ENCODE peak calls at places on chromosomes 16 and 17, in nine cellular contexts. One of them, this sample, is unnamed.

GRCh38 chr17:40032322-40033320 is 17.4 kb downstream of the CSF3 start:
- DNase-seq in BE2C: no peak
- DNase-seq in left ventricle myocardium inferior: peak
- DNase-seq in AG10803: no peak
- DNase-seq in CD8-positive, alpha-beta T cell: no peak
- DNase-seq in fibroblast of villous mesenchyme: no peak
- DNase-seq in PC-3: no peak
- DNase-seq in uterus: no peak
- DNase-seq in HepG2: no peak
- DNase-seq in this sample: no peak

GRCh38 chr17:64565563-64565962 is 58.8 kb downstream of the CEP95 start:
- DNase-seq in BE2C: no peak
- DNase-seq in left ventricle myocardium inferior: no peak
- DNase-seq in AG10803: peak
- DNase-seq in CD8-positive, alpha-beta T cell: no peak
- DNase-seq in fibroblast of villous mesenchyme: no peak
- DNase-seq in PC-3: no peak
- DNase-seq in uterus: no peak
- DNase-seq in HepG2: no peak
- DNase-seq in this sample: no peak

GRCh38 chr16:79528281-79528680 is 72.3 kb downstream of the MAF start:
- DNase-seq in BE2C: no peak
- DNase-seq in left ventricle myocardium inferior: no peak
- DNase-seq in AG10803: no peak
- DNase-seq in CD8-positive, alpha-beta T cell: no peak
- DNase-seq in fibroblast of villous mesenchyme: no peak
- DNase-seq in PC-3: no peak
- DNase-seq in uterus: no peak
- DNase-seq in HepG2: no peak
- DNase-seq in this sample: no peak

GRCh38 chr16:85457366-85457765 is 155.8 kb upstream of the GSE1 start:
- DNase-seq in BE2C: no peak
- DNase-seq in left ventricle myocardium inferior: no peak
- DNase-seq in AG10803: no peak
- DNase-seq in CD8-positive, alpha-beta T cell: no peak
- DNase-seq in fibroblast of villous mesenchyme: no peak
- DNase-seq in PC-3: peak
- DNase-seq in uterus: no peak
- DNase-seq in HepG2: no peak
- DNase-seq in this sample: no peak

GRCh38 chr16:11135167-11135973 is 120.6 kb downstream of the SOCS1 start:
- DNase-seq in BE2C: no peak
- DNase-seq in left ventricle myocardium inferior: no peak
- DNase-seq in AG10803: peak
- DNase-seq in CD8-positive, alpha-beta T cell: no peak
- DNase-seq in fibroblast of villous mesenchyme: peak
- DNase-seq in PC-3: peak
- DNase-seq in uterus: no peak
- DNase-seq in HepG2: no peak
- DNase-seq in this sample: peak

GRCh38 chr17:75168998-75169397 is 13.8 kb downstream of the SUMO2 start:
- DNase-seq in BE2C: no peak
- DNase-seq in left ventricle myocardium inferior: no peak
- DNase-seq in AG10803: no peak
- DNase-seq in CD8-positive, alpha-beta T cell: no peak
- DNase-seq in fibroblast of villous mesenchyme: no peak
- DNase-seq in PC-3: no peak
- DNase-seq in uterus: no peak
- DNase-seq in HepG2: no peak
- DNase-seq in this sample: no peak

GRCh38 chr17:39605492-39606433 is 2.0 kb downstream of the NEUROD2 start:
- DNase-seq in BE2C: no peak
- DNase-seq in left ventricle myocardium inferior: no peak
- DNase-seq in AG10803: no peak
- DNase-seq in CD8-positive, alpha-beta T cell: no peak
- DNase-seq in fibroblast of villous mesenchyme: no peak
- DNase-seq in PC-3: no peak
- DNase-seq in uterus: no peak
- DNase-seq in HepG2: no peak
- DNase-seq in this sample: no peak

GRCh38 chr17:44747566-44747965 is 11.2 kb upstream of the ADAM11 start:
- DNase-seq in BE2C: no peak
- DNase-seq in left ventricle myocardium inferior: no peak
- DNase-seq in AG10803: no peak
- DNase-seq in CD8-positive, alpha-beta T cell: no peak
- DNase-seq in fibroblast of villous mesenchyme: no peak
- DNase-seq in PC-3: no peak
- DNase-seq in uterus: no peak
- DNase-seq in HepG2: no peak
- DNase-seq in this sample: no peak

GRCh38 chr16:85554791-85555548 is 58.2 kb upstream of the GSE1 start:
- DNase-seq in BE2C: peak
- DNase-seq in left ventricle myocardium inferior: peak
- DNase-seq in AG10803: peak
- DNase-seq in CD8-positive, alpha-beta T cell: peak
- DNase-seq in fibroblast of villous mesenchyme: peak
- DNase-seq in PC-3: peak
- DNase-seq in uterus: peak
- DNase-seq in HepG2: no peak
- DNase-seq in this sample: peak

GRCh38 chr17:37340804-37341203 is 35.0 kb upstream of the C17orf78 start:
- DNase-seq in BE2C: no peak
- DNase-seq in left ventricle myocardium inferior: no peak
- DNase-seq in AG10803: no peak
- DNase-seq in CD8-positive, alpha-beta T cell: no peak
- DNase-seq in fibroblast of villous mesenchyme: no peak
- DNase-seq in PC-3: no peak
- DNase-seq in uterus: no peak
- DNase-seq in HepG2: no peak
- DNase-seq in this sample: no peak
- H3K4me3 ChIP-seq in BE2C: no peak
- H3K4me3 ChIP-seq in left ventricle myocardium inferior: no peak
- H3K4me3 ChIP-seq in AG10803: no peak
- H3K4me3 ChIP-seq in CD8-positive, alpha-beta T cell: no peak
- H3K4me3 ChIP-seq in fibroblast of villous mesenchyme: no peak
- H3K4me3 ChIP-seq in PC-3: no peak
- H3K4me3 ChIP-seq in uterus: no peak
- H3K4me3 ChIP-seq in HepG2: no peak
- H3K4me3 ChIP-seq in this sample: no peak

DNA sequence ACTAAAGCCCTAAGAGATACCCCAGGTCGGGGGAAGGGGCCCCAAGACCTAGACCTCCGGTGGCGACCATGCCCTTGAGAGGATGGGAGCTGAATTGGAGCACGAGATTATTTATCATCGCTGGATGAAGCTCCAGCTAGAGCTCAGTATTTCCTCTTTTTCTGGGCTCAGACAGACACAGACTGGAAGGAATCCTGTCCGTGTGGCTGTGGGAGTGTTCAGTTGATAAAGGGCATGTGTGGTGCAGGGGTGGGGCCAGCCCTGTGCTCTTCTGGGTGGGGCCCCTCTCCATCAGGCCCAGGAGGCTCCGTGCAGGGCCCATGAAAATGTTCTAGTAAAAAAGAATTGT is 6.3 kb upstream of the CBX4 start:
- DNase-seq in BE2C: no peak
- DNase-seq in left ventricle myocardium inferior: no peak
- DNase-seq in AG10803: peak
- DNase-seq in CD8-positive, alpha-beta T cell: no peak
- DNase-seq in fibroblast of villous mesenchyme: peak
- DNase-seq in PC-3: no peak
- DNase-seq in uterus: no peak
- DNase-seq in HepG2: peak
- DNase-seq in this sample: peak
- H3K4me3 ChIP-seq in BE2C: no peak
- H3K4me3 ChIP-seq in left ventricle myocardium inferior: peak
- H3K4me3 ChIP-seq in AG10803: no peak
- H3K4me3 ChIP-seq in CD8-positive, alpha-beta T cell: no peak
- H3K4me3 ChIP-seq in fibroblast of villous mesenchyme: no peak
- H3K4me3 ChIP-seq in PC-3: no peak
- H3K4me3 ChIP-seq in uterus: no peak
- H3K4me3 ChIP-seq in HepG2: peak
- H3K4me3 ChIP-seq in this sample: no peak

GRCh38 chr16:81739503-81739902 is 39.6 kb upstream of the PLCG2 start:
- DNase-seq in BE2C: no peak
- DNase-seq in left ventricle myocardium inferior: no peak
- DNase-seq in AG10803: no peak
- DNase-seq in CD8-positive, alpha-beta T cell: no peak
- DNase-seq in fibroblast of villous mesenchyme: no peak
- DNase-seq in PC-3: no peak
- DNase-seq in uterus: no peak
- DNase-seq in HepG2: no peak
- DNase-seq in this sample: no peak

GRCh38 chr16:81734632-81735434 is 44.3 kb upstream of the PLCG2 start:
- DNase-seq in BE2C: no peak
- DNase-seq in left ventricle myocardium inferior: no peak
- DNase-seq in AG10803: no peak
- DNase-seq in CD8-positive, alpha-beta T cell: no peak
- DNase-seq in fibroblast of villous mesenchyme: no peak
- DNase-seq in PC-3: no peak
- DNase-seq in uterus: no peak
- DNase-seq in HepG2: no peak
- DNase-seq in this sample: no peak

GRCh38 chr16:81740163-81740562 is 38.9 kb upstream of the PLCG2 start:
- DNase-seq in BE2C: no peak
- DNase-seq in left ventricle myocardium inferior: no peak
- DNase-seq in AG10803: no peak
- DNase-seq in CD8-positive, alpha-beta T cell: no peak
- DNase-seq in fibroblast of villous mesenchyme: no peak
- DNase-seq in PC-3: no peak
- DNase-seq in uterus: no peak
- DNase-seq in HepG2: peak
- DNase-seq in this sample: no peak

GRCh38 chr16:81738831-81739496 is 40.1 kb upstream of the PLCG2 start:
- DNase-seq in BE2C: no peak
- DNase-seq in left ventricle myocardium inferior: peak
- DNase-seq in AG10803: no peak
- DNase-seq in CD8-positive, alpha-beta T cell: no peak
- DNase-seq in fibroblast of villous mesenchyme: no peak
- DNase-seq in PC-3: no peak
- DNase-seq in uterus: no peak
- DNase-seq in HepG2: no peak
- DNase-seq in this sample: no peak

DNA sequence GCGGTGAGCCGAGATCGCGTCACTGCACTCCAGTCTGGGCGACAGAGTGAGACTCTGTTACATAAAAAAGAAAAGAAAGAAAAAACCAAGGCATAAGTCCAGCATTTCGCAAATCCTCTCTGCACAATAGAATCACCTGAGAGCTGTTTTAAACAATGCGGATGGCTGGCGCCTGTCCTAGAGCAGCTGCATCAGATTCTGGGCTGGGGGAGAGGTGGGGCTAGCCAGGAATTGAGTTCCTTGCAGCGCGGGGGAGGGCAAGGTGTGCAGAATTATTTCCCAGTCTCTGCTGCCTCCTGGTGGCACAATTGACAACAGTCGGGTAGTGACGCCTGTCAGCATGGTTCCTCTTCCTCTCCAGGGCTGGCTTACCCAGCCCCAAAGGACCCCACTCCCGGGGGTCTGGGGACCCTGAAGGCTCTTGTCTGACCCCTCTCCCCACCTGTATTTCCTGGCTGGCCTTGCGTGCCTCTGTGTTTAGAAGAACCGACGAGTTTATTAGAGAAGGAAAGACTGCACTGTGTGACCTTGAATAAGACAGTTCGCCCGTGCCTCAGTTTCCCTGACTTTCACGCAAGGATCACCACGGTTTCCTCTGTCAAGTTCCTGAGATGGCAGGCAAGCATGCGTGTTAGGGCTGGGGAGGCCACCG is 41.1 kb upstream of the PLCG2 start:
- DNase-seq in BE2C: peak
- DNase-seq in left ventricle myocardium inferior: peak
- DNase-seq in AG10803: peak
- DNase-seq in CD8-positive, alpha-beta T cell: peak
- DNase-seq in fibroblast of villous mesenchyme: peak
- DNase-seq in PC-3: peak
- DNase-seq in uterus: peak
- DNase-seq in HepG2: peak
- DNase-seq in this sample: peak
- H3K4me3 ChIP-seq in BE2C: peak
- H3K4me3 ChIP-seq in left ventricle myocardium inferior: peak
- H3K4me3 ChIP-seq in AG10803: peak
- H3K4me3 ChIP-seq in CD8-positive, alpha-beta T cell: peak
- H3K4me3 ChIP-seq in fibroblast of villous mesenchyme: peak
- H3K4me3 ChIP-seq in PC-3: peak
- H3K4me3 ChIP-seq in uterus: peak
- H3K4me3 ChIP-seq in HepG2: peak
- H3K4me3 ChIP-seq in this sample: no peak

DNA sequence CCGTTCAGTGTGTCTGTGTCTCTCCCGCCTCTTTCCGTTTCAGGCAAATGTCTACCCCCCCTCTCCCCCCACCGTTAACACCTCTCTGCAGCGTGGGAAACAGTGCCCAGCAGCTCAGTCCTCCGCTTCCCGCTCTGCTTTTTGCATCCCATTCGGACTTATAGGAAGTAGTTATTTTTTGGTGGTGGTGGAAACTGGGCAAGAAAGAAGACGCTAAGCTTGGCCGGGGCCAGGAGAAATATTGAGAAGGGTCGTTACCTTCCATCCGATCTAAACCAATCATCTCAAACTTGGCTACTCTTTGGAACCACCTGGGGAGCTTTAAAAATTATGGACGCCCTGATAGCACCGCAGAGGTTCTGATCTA is 504 bp upstream of the HLF start:
- DNase-seq in BE2C: no peak
- DNase-seq in left ventricle myocardium inferior: no peak
- DNase-seq in AG10803: no peak
- DNase-seq in CD8-positive, alpha-beta T cell: no peak
- DNase-seq in fibroblast of villous mesenchyme: no peak
- DNase-seq in PC-3: no peak
- DNase-seq in uterus: no peak
- DNase-seq in HepG2: no peak
- DNase-seq in this sample: no peak
- H3K4me3 ChIP-seq in BE2C: peak
- H3K4me3 ChIP-seq in left ventricle myocardium inferior: peak
- H3K4me3 ChIP-seq in AG10803: no peak
- H3K4me3 ChIP-seq in CD8-positive, alpha-beta T cell: peak
- H3K4me3 ChIP-seq in fibroblast of villous mesenchyme: no peak
- H3K4me3 ChIP-seq in PC-3: peak
- H3K4me3 ChIP-seq in uterus: peak
- H3K4me3 ChIP-seq in HepG2: no peak
- H3K4me3 ChIP-seq in this sample: no peak

DNA sequence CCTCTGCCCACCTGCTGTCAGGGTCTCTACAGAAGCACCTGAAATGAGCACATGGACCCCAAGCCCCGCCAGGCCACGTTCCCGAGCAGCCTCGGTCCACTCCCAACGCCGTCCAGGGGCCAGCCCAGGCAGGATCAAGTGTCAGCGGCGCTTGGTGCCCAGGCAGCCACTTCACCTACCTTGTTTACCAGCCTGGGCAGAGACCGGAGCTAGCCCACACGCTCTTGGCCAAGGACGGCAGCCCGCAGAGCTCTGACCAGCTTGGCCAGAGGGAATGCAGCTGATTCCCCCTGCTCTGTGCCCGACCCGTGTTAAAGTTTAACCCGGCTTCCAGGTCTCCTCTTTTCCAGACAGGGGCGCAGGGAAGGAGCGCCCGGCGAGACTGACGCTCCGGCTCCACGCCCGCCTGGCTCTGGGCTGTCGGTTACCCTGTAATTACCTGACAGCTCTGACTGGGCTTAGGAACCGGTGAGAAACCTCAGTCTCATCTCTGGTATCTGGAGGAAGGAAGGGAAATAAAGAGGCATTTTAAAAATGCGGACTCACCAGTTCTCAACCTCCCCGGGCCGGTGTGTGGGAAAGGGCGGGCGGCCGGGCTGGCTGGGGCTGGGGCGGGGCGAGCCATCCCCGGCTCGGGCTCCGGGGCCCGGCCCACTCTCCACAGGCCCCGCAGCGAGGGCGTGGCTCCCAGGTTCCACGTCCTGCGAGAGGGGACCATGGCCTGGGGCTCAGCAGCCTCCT is 4.6 kb downstream of the KIFC3 start:
- DNase-seq in BE2C: no peak
- DNase-seq in left ventricle myocardium inferior: no peak
- DNase-seq in AG10803: no peak
- DNase-seq in CD8-positive, alpha-beta T cell: no peak
- DNase-seq in fibroblast of villous mesenchyme: no peak
- DNase-seq in PC-3: peak
- DNase-seq in uterus: no peak
- DNase-seq in HepG2: peak
- DNase-seq in this sample: no peak
- H3K4me3 ChIP-seq in BE2C: no peak
- H3K4me3 ChIP-seq in left ventricle myocardium inferior: peak
- H3K4me3 ChIP-seq in AG10803: no peak
- H3K4me3 ChIP-seq in CD8-positive, alpha-beta T cell: no peak
- H3K4me3 ChIP-seq in fibroblast of villous mesenchyme: no peak
- H3K4me3 ChIP-seq in PC-3: peak
- H3K4me3 ChIP-seq in uterus: no peak
- H3K4me3 ChIP-seq in HepG2: peak
- H3K4me3 ChIP-seq in this sample: no peak

This sample was measured in cardiac fibroblast.